ENCODE peak calls at places on chromosomes 2 and 18, in five cellular contexts. W is NCI-H1092; Z is stimulated activated CD8-positive, alpha-beta memory T cell treated with anti-CD3 and anti-CD28 coated beads, Interleukin-2, amount 100 ng/mL, for 48 hours; N is H54; K is AML-193. H is an unnamed sample.

GRCh38 chr2:32559136-32559535 is 68.7 kb upstream of the TTC27 start:
- DNase-seq in W (no peak), N (no peak), K (peak; percentile 29), Z (no peak), H (no peak)

GRCh38 chr18:9735238-9735637 is 27.1 kb downstream of the RAB31 start:
- DNase-seq in W (no peak), Z (no peak), K (no peak), N (no peak), H (no peak)

GRCh38 chr2:39546937-39547336 is 109.9 kb upstream of the MAP4K3 start:
- DNase-seq in K (no peak), Z (no peak), W (no peak), N (no peak), H (no peak)

GRCh38 chr2:235917506-235917905 is 250.7 kb downstream of the GBX2 start:
- DNase-seq in N (no peak), K (no peak), Z (no peak), W (no peak), H (no peak)

GRCh38 chr2:230757476-230757875 is 44.8 kb downstream of the CAB39 start:
- DNase-seq in N (no peak), Z (no peak), W (no peak), K (no peak), H (no peak)

GRCh38 chr18:2857491-2858063 is 10.8 kb downstream of the EMILIN2 start:
- DNase-seq in Z (no peak), K (no peak), W (no peak), N (no peak), H (no peak)

GRCh38 chr2:9166579-9167392 is 39.8 kb upstream of the ASAP2 start:
- DNase-seq in Z (no peak), W (no peak), K (no peak), N (no peak), H (no peak)

GRCh38 chr18:25164211-25164836 is 187.6 kb downstream of the ZNF521 start:
- DNase-seq in N (no peak), K (no peak), Z (no peak), W (no peak), H (no peak)

GRCh38 chr2:54497738-54498680 is 41.9 kb downstream of the SPTBN1 start:
- DNase-seq in W (no peak), N (no peak), K (peak; percentile 14), Z (no peak), H (peak; percentile 20)

GRCh38 chr18:59005266-59005665 is 134.4 kb upstream of the SEC11C start:
- DNase-seq in W (no peak), K (no peak), Z (no peak), N (no peak), H (no peak)

GRCh38 chr2:43041661-43042360 is 184.6 kb downstream of the ZFP36L2 start:
- DNase-seq in K (no peak), W (no peak), N (peak; percentile 93), Z (no peak), H (peak; percentile 11)

GRCh38 chr2:134245340-134245984 is 8.4 kb upstream of the MGAT5 start:
- DNase-seq in N (peak; percentile 15), W (peak; percentile 60), Z (peak; percentile 67), K (peak; percentile 78), H (peak; percentile 37)

GRCh38 chr2:115412501-115412900 is 970.1 kb downstream of the DPP10 start:
- DNase-seq in K (no peak), N (no peak), W (no peak), Z (no peak), H (no peak)

GRCh38 chr2:38146917-38147307 is 71.0 kb upstream of the CYP1B1 start:
- DNase-seq in W (no peak), Z (no peak), N (peak; percentile 70), K (no peak), H (no peak)

GRCh38 chr2:28164280-28164801 is 228.3 kb upstream of the FOSL2 start:
- DNase-seq in Z (no peak), N (no peak), W (no peak), K (no peak), H (peak; percentile 38)

GRCh38 chr2:43609304-43609883 is 13.6 kb upstream of the THADA start:
- DNase-seq in K (peak; percentile 40), Z (no peak), N (no peak), W (peak; percentile 2), H (peak; percentile 1)

GRCh38 chr18:67379991-67380390 is 136.5 kb downstream of the DSEL start:
- DNase-seq in Z (no peak), K (no peak), N (no peak), W (no peak), H (no peak)

GRCh38 chr2:188647671-188648070 is 326.5 kb upstream of the COL3A1 start:
- DNase-seq in K (no peak), Z (no peak), W (no peak), N (no peak), H (no peak)

GRCh38 chr18:2903006-2903405 is 56.2 kb downstream of the EMILIN2 start:
- DNase-seq in N (peak; percentile 67), K (no peak), W (no peak), Z (no peak), H (no peak)

GRCh38 chr2:170159060-170159459 is 18.9 kb upstream of the MYO3B start:
- DNase-seq in Z (no peak), N (no peak), W (no peak), K (no peak), H (no peak)

GRCh38 chr2:196290149-196290548 is 118.8 kb upstream of the STK17B start:
- DNase-seq in W (no peak), K (no peak), N (no peak), Z (no peak), H (no peak)

GRCh38 chr2:237449193-237449797 is 35.3 kb upstream of the COL6A3 start:
- DNase-seq in W (no peak), K (no peak), Z (no peak), N (no peak), H (peak; percentile 8)

GRCh38 chr18:47725656-47726055 is 204.8 kb downstream of the SMAD2 start:
- DNase-seq in N (no peak), Z (no peak), K (no peak), W (no peak), H (no peak)

GRCh38 chr2:117055499-117056375 is 758.8 kb upstream of the DDX18 start:
- DNase-seq in Z (no peak), N (no peak), K (no peak), W (no peak), H (no peak)

H was measured in NCI-H446 treated with DMSO at 0.1 percent for 48 hours.